ENCODE peak calls at places on chromosome 3, in nine cellular contexts. X is GM12878, B is HepG2, U is OCI-LY7, C is adrenal gland, T is IMR-90, D is mammary epithelial cell, N is cardiac fibroblast, Z is GM23338. P is an unnamed sample.

GRCh38 chr3:47073685-47074084 is 90.2 kb downstream of the SETD2 start:
- DNase-seq in D (no peak), Z (no peak), C (no peak), X (no peak), B (no peak), N (no peak), T (no peak), U (no peak), P (no peak)

GRCh38 chr3:130894130-130894872 is 417 bp downstream of the ATP2C1 start:
- DNase-seq in X (no peak), B (peak; percentile 2), N (no peak), D (no peak), C (peak; percentile 42), Z (peak; percentile 61), U (peak; percentile 40), T (no peak), P (peak; percentile 27)

GRCh38 chr3:187880438-187880837 is 135.2 kb upstream of the BCL6 start:
- DNase-seq in T (peak; percentile 30), C (no peak), N (peak; percentile 6), U (no peak), Z (no peak), B (no peak), X (no peak), D (no peak), P (peak; percentile 47)

GRCh38 chr3:149003653-149004305 is 12.4 kb downstream of the GYG1 start:
- DNase-seq in Z (no peak), U (peak; percentile 38), T (no peak), D (peak; percentile 23), B (no peak), X (no peak), C (no peak), N (no peak), P (peak; percentile 67)

GRCh38 chr3:11154036-11154952 is at the start of gene HRH1:
- DNase-seq in N (peak; percentile 41), U (no peak), T (no peak), D (peak; percentile 36), B (no peak), Z (peak; percentile 49), X (no peak), C (no peak), P (peak; percentile 38)

GRCh38 chr3:128076783-128077624 is 24.8 kb downstream of the SEC61A1 start:
- DNase-seq in B (no peak), N (no peak), U (no peak), C (no peak), X (no peak), T (no peak), Z (peak; percentile 28), D (no peak), P (no peak)

GRCh38 chr3:4493931-4494806 is 1.0 kb downstream of the ITPR1 start:
- DNase-seq in Z (peak; percentile 68), C (no peak), T (peak; percentile 21), D (no peak), N (peak; percentile 42), B (no peak), X (no peak), U (peak; percentile 43), P (peak; percentile 11)

GRCh38 chr3:179687967-179688535 is 35.2 kb downstream of the USP13 start:
- DNase-seq in X (no peak), B (no peak), T (no peak), N (no peak), D (no peak), C (no peak), Z (no peak), U (no peak), P (no peak)

GRCh38 chr3:37862219-37862711 is 585 bp downstream of the CTDSPL start:
- DNase-seq in N (peak; percentile 37), U (no peak), D (no peak), X (no peak), C (peak; percentile 47), Z (peak; percentile 66), T (peak; percentile 48), B (no peak), P (peak; percentile 67)

GRCh38 chr3:37861540-37862051 is at the start of gene CTDSPL:
- DNase-seq in C (peak; percentile 45), Z (peak; percentile 65), U (no peak), B (peak; percentile 21), T (peak; percentile 44), N (peak; percentile 41), D (peak; percentile 61), X (no peak), P (peak; percentile 72)

GRCh38 chr3:37863949-37864822 is 2.5 kb downstream of the CTDSPL start:
- DNase-seq in B (peak; percentile 61), Z (peak; percentile 35), T (no peak), U (no peak), X (no peak), N (no peak), D (peak; percentile 40), C (no peak), P (no peak)

GRCh38 chr3:37863552-37863865 is 1.8 kb downstream of the CTDSPL start:
- DNase-seq in B (no peak), N (no peak), C (no peak), X (no peak), U (no peak), Z (no peak), T (no peak), D (no peak), P (no peak)

GRCh38 chr3:37862712-37863551 is 1.3 kb downstream of the CTDSPL start:
- DNase-seq in B (peak; percentile 66), T (peak; percentile 75), N (peak; percentile 63), C (no peak), U (no peak), X (no peak), D (peak; percentile 54), Z (peak; percentile 49), P (peak; percentile 47)
- H3K4me3 ChIP-seq in B (peak overlapping the region; percentile 96), T (peak overlapping the region; percentile 78), N (peak overlapping the region; percentile 84), C (peak overlapping the region; percentile 42), U (no peak overlapping the region), X (no peak overlapping the region), D (peak overlapping the region; percentile 82), Z (peak overlapping the region; percentile 85), P (peak overlapping the region; percentile 68)

GRCh38 chr3:61169621-61170251 is 81.5 kb downstream of the FHIT start:
- DNase-seq in Z (no peak), T (no peak), B (no peak), C (no peak), D (no peak), X (no peak), U (no peak), N (no peak), P (no peak)

GRCh38 chr3:61168286-61168685 is 83.0 kb downstream of the FHIT start:
- DNase-seq in U (no peak), Z (peak; percentile 9), B (no peak), N (no peak), X (no peak), D (no peak), C (no peak), T (no peak), P (no peak)

GRCh38 chr3:61173685-61174084 is 77.6 kb downstream of the FHIT start:
- DNase-seq in T (no peak), U (no peak), D (no peak), X (no peak), B (peak; percentile 12), N (no peak), Z (no peak), C (no peak), P (peak; percentile 4)

GRCh38 chr3:61177450-61177849 is 73.8 kb downstream of the FHIT start:
- DNase-seq in N (no peak), C (no peak), U (no peak), D (no peak), X (no peak), B (no peak), T (no peak), Z (no peak), P (no peak)

DNA sequence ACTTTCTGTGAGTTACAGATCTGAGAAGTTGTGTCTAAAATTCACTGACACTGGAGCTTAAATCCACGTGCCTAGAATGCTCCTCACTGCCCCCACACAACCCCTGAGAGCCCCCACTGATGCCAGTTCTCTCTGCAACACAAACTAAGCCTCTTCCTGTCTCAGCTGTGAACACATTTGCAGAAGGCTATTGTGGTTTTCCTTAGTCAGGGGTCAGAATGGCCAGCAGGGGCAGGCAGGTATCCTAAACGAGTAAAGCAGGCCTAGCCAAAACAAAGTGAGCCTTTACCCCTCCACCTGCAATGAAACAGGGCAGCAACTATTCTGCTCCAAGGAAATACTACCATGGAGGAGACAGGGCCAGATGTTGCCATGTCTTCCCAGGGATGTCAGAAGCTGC is 78.6 kb downstream of the FHIT start:
- DNase-seq in X (no peak), T (no peak), U (no peak), D (no peak), Z (peak; percentile 79), B (peak; percentile 6), N (no peak), C (no peak), P (no peak)
- TF ChIP-seq CTCF in X (peak; percentile 5), T (no peak), U (no peak), D (no peak), Z (peak; percentile 62), B (no peak), N (no peak), C (no peak), P (no peak)

GRCh38 chr3:45599424-45599886 is 4.9 kb downstream of the LIMD1 start:
- DNase-seq in D (no peak), T (no peak), C (no peak), B (no peak), N (no peak), X (no peak), Z (no peak), U (no peak), P (no peak)
- H3K4me3 ChIP-seq in D (no peak overlapping the region), T (no peak overlapping the region), C (no peak overlapping the region), B (no peak overlapping the region), N (no peak overlapping the region), X (peak overlapping the region; percentile 68), Z (no peak overlapping the region), U (no peak overlapping the region), P (no peak overlapping the region)

GRCh38 chr3:142026333-142026732 is 123.0 kb downstream of the TFDP2 start:
- DNase-seq in D (no peak), B (no peak), X (no peak), N (no peak), Z (no peak), C (no peak), T (no peak), U (no peak), P (no peak)

GRCh38 chr3:142021127-142021526 is 128.2 kb downstream of the TFDP2 start:
- DNase-seq in C (no peak), X (no peak), B (no peak), N (no peak), T (no peak), Z (no peak), D (no peak), U (no peak), P (no peak)

GRCh38 chr3:142019794-142020320 is 129.5 kb downstream of the TFDP2 start:
- DNase-seq in C (no peak), B (no peak), T (peak; percentile 41), U (no peak), D (peak; percentile 35), X (peak; percentile 57), Z (no peak), N (peak; percentile 25), P (peak; percentile 43)

GRCh38 chr3:142027295-142027694 is 122.0 kb downstream of the TFDP2 start:
- DNase-seq in B (no peak), D (no peak), U (peak; percentile 39), C (no peak), X (no peak), Z (peak; percentile 43), T (no peak), N (no peak), P (no peak)

DNA sequence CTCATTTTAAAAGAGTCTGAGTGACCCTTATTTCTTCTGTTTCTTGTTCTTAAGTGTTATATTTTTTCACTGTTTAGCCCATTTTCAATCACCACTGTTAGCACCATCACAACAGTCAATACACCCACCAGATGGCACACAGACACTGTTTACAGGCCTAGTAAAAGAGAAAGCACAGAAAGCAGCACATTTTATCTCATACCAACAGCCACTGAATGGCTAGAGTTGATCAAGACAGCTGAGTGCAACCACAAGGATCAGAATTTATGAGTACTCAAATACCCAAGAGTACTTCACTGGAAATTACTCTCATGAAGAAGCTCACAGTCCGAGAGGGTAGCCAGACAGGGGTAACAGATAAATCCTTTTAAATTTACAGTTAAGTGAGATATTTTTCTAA is 127.0 kb downstream of the TFDP2 start:
- DNase-seq in B (no peak), N (no peak), C (no peak), T (no peak), D (no peak), X (peak; percentile 45), U (peak; percentile 79), Z (peak; percentile 27), P (no peak)
- TF ChIP-seq CTCF in B (peak; percentile 38), N (no peak), C (peak; percentile 11), T (no peak), D (no peak), X (peak; percentile 81), U (peak; percentile 81), Z (peak; percentile 39), P (no peak)